ENCODE peak calls at places on chromosomes 12 and 14, in seven cellular contexts. L, M, D, K, Q, F and W are unnamed samples.
A peak's percentile ranks its signal among the peaks of the same experiment; 100 is the strongest.

GRCh38 chr14:54686871-54687749 is 120.2 kb downstream of the SAMD4A start:
- DNase-seq in Q (no peak), F (no peak), M (no peak), L (no peak), K (no peak), D (no peak), W (no peak)

GRCh38 chr12:68411371-68411770 is 79.2 kb upstream of the MDM1 start:
- DNase-seq in D (no peak), L (no peak), Q (no peak), M (no peak), K (no peak), F (no peak), W (no peak)

GRCh38 chr12:92471551-92471950 is 231.2 kb upstream of the PLEKHG7 start:
- DNase-seq in K (no peak), D (no peak), L (no peak), M (no peak), F (no peak), Q (no peak), W (no peak)

GRCh38 chr12:24960222-24960855 is 11.4 kb upstream of the BCAT1 start:
- DNase-seq in L (peak; percentile 72), M (no peak), Q (peak; percentile 20), K (no peak), D (peak; percentile 55), F (no peak), W (peak; percentile 46)

GRCh38 chr14:102220031-102220430 is 80.3 kb downstream of the WDR20 start:
- DNase-seq in Q (no peak), M (no peak), F (peak; percentile 74), L (no peak), K (no peak), D (no peak), W (no peak)

GRCh38 chr12:44143170-44143569 is 307.3 kb downstream of the TMEM117 start:
- DNase-seq in F (no peak), Q (no peak), M (no peak), L (no peak), D (no peak), K (no peak), W (no peak)

GRCh38 chr12:81077686-81078441 is at the start of gene ACSS3:
- DNase-seq in D (no peak), L (no peak), F (no peak), M (peak; percentile 71), Q (no peak), K (peak; percentile 71), W (no peak)

GRCh38 chr14:100386121-100386520 is 63.0 kb downstream of the SLC25A47 start:
- DNase-seq in Q (no peak), F (no peak), D (no peak), K (no peak), L (peak; percentile 34), M (no peak), W (no peak)

GRCh38 chr14:93076755-93077154 is 39.0 kb downstream of the ITPK1 start:
- DNase-seq in F (no peak), Q (no peak), L (no peak), D (no peak), K (no peak), M (no peak), W (no peak)

GRCh38 chr12:55965941-55966407 is at the start of gene PMEL:
- DNase-seq in Q (no peak), L (no peak), D (no peak), F (no peak), M (no peak), K (no peak), W (no peak)

GRCh38 chr14:92890830-92891598 is 31.9 kb upstream of the CHGA start:
- DNase-seq in D (no peak), Q (no peak), M (no peak), F (no peak), K (no peak), L (no peak), W (no peak)

GRCh38 chr14:64970776-64971451 is 1.2 kb downstream of the RAB15 start:
- DNase-seq in Q (peak; percentile 24), K (no peak), M (no peak), F (no peak), L (peak; percentile 6), D (peak; percentile 46), W (no peak)

GRCh38 chr14:100532916-100533630 is 54.1 kb downstream of the BEGAIN start:
- DNase-seq in K (peak; percentile 58), D (no peak), Q (no peak), M (peak; percentile 62), F (no peak), L (peak; percentile 30), W (no peak)

GRCh38 chr12:74747305-74747704 is 209.7 kb downstream of the ATXN7L3B start:
- DNase-seq in Q (no peak), D (peak; percentile 33), K (no peak), L (peak; percentile 16), F (no peak), M (no peak), W (no peak)

DNA sequence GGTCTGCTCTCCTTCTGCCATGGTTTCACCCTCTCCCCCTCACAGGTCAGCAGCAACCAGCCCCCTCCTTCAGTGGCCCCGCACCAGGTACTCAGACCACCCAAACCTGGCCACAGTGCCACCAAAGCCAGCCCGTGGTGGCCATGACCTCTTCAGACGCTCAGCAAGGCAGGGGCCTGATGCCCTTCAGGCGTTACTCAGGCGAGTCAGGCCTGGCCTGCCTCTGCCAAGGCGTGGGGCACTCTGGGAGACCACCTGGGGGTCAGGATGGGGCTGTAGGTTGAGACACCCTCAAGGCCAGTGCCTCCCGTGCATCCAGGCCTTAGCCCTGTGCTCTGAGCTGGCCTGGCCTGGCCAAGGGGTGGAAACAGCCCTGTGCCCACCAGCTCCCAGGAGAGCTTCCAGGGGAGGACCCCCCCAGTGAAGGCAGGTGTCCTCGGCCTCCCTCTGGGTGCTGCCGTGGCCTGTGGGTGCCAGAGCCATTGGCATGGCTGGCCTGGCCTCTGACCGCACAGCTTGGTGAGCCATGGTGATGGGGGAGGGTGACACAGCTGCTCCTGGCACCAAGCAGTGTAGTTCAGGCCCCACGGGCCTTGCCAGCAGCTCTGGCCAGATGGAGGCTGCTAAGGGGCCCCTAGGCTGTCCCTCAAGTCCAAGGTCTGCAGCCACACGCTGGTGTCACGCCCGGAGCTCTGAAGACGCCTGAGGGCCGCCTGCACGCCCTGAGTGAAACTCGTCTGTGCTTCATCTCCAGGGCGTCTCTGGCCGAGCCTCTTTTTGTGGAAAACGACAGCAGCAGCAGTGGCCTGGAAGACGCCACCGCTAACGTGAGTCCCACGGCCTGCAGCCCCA is 15.1 kb downstream of the XRCC3 start:
- DNase-seq in D (no peak), L (no peak), F (no peak), K (no peak), M (peak; percentile 61), Q (no peak), W (no peak)
- TF ChIP-seq POLR2A in D (no peak), L (no peak), F (no peak), K (no peak), M (no peak), Q (no peak), W (no peak)

GRCh38 chr12:50086148-50086547 is 1.0 kb downstream of the SMARCD1 start:
- DNase-seq in Q (no peak), M (no peak), F (no peak), L (no peak), K (no peak), D (no peak), W (no peak)

GRCh38 chr12:50087159-50087558 is 2.0 kb downstream of the SMARCD1 start:
- DNase-seq in D (no peak), L (no peak), K (no peak), M (no peak), Q (no peak), F (no peak), W (no peak)

GRCh38 chr12:50085615-50085928 is 430 bp downstream of the SMARCD1 start:
- DNase-seq in Q (no peak), D (no peak), M (no peak), K (no peak), F (no peak), L (no peak), W (no peak)

GRCh38 chr12:50083301-50083700 is 1.8 kb upstream of the SMARCD1 start:
- DNase-seq in F (no peak), L (no peak), M (no peak), D (no peak), K (no peak), Q (no peak), W (no peak)

DNA sequence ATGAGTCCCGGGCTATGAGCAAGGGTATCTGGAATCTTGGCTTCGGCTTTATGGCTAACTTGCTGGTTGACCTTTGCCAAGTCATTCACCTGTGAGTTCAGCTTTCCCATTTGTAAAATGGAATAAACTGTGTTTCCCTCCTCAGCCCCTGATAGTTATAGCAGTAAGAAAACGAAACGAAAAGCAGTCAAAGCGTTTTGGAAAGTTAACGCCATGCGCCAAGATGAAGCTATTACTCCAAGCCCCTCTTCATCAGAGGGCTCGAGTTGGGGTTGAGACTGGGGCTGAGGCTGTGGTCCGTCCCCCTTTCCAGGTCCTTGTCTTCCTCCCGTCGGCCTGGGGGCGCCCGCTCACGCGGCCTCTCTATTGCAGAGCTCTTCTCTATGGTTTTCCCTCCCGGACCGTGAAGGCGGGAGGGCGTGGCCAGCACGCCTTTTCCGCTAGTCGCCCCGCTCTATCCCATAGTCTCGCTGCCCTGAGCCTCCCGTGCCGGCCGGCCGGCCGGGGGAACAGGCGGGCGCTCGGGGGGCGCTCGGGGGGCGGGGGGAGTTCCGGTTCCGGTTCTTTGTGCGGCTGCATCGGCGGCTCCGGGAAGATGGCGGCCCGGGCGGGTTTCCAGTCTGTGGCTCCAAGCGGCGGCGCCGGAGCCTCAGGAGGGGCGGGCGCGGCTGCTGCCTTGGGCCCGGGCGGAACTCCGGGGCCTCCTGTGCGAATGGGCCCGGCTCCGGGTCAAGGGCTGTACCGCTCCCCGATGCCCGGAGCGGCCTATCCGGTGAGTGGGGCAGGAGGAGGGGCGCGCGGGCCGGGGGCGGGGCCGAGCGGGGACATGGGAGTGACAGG is at the start of gene SMARCD1:
- DNase-seq in M (peak; percentile 95), Q (peak; percentile 92), D (peak; percentile 95), L (peak; percentile 91), F (peak; percentile 90), K (peak; percentile 92), W (peak; percentile 94)
- TF ChIP-seq POLR2A in M (no peak), Q (peak; percentile 26), D (peak; percentile 37), L (peak; percentile 49), F (peak; percentile 54), K (no peak), W (peak; percentile 55)

GRCh38 chr12:52038447-52038846 is 12.8 kb upstream of the NR4A1 start:
- DNase-seq in D (no peak), Q (no peak), L (peak; percentile 48), M (no peak), F (no peak), K (peak; percentile 48), W (no peak)
- TF ChIP-seq POLR2A in D (no peak), Q (no peak), L (no peak), M (peak; percentile 26), F (no peak), K (no peak), W (no peak)

DNA sequence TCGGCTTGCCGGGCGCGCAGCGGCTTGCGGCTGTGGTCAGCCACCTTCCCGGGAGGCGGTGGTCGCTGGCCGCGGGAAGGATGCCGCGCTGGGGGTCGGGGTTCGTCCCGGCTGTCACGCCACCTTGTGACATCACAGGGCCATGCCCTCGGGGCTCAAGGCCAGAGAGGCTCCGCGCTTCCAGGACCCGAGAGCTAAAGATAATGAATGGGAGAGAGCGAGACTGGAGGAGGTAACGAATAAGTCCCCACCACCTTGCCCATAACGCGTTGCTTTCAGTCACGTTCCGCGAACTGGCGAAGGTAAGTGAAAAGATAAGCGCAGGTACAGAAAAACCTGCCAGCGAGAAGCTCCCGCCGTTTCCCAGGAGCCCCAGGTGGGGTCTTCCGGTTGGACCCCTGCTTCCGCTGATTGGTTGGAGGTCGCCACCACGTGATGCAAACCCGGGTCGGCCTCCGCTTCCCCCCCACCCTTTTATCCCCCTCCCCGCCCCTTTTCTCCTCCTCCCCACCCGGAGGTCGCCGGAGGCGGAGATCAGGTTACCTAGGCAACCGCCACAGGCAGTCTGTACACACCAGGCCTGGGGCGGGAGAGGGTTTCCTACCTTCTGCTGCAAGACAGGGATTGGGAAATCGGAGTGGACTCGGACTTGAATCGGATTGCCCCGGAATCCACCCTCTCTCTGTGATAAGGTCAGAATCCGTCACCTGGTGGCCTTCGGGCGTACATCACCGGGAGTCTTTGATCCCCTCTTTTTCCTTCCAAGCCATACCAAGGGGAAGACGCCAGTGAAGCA is at the start of gene LRRC9:
- DNase-seq in Q (peak; percentile 14), L (no peak), K (peak; percentile 22), D (no peak), M (peak; percentile 51), F (no peak), W (no peak)
- TF ChIP-seq POLR2A in Q (no peak), L (no peak), K (no peak), D (no peak), M (no peak), F (no peak), W (no peak)